ENCODE peak calls at places on chromosome 15, in seven cellular contexts. D is effector memory CD8-positive, alpha-beta T cell; T is cerebellar cortex; H is cardiac muscle cell; P is EH; C is NCI-H460; X is left ventricle myocardium inferior. A is an unnamed sample.

GRCh38 chr15:41823502-41823901 is 4.4 kb upstream of the JMJD7 start:
- DNase-seq in C (no peak), P (no peak), H (no peak), X (no peak), D (no peak), T (no peak), A (no peak)

GRCh38 chr15:29044506-29044905 is 158.7 kb downstream of the APBA2 start:
- DNase-seq in H (no peak), D (no peak), P (peak), T (no peak), X (no peak), C (no peak), A (no peak)

GRCh38 chr15:42036112-42036905 is 15.5 kb upstream of the PLA2G4E start:
- DNase-seq in C (no peak), X (no peak), T (no peak), H (no peak), D (no peak), P (no peak), A (no peak)

GRCh38 chr15:34436126-34436955 is 1.3 kb downstream of the GOLGA8A start:
- DNase-seq in P (peak), D (no peak), H (peak), C (no peak), T (no peak), X (no peak), A (no peak)

GRCh38 chr15:33467816-33468163 is 157.0 kb downstream of the RYR3 start:
- DNase-seq in D (no peak), P (no peak), C (no peak), H (no peak), T (no peak), X (no peak), A (no peak)

GRCh38 chr15:70361891-70362290 is 264.2 kb upstream of the TLE3 start:
- DNase-seq in T (no peak), X (no peak), C (no peak), P (no peak), H (no peak), D (no peak), A (no peak)

GRCh38 chr15:63939531-63940130 is 105.9 kb upstream of the HERC1 start:
- DNase-seq in P (peak), D (peak), H (no peak), C (no peak), T (peak), X (peak), A (no peak)

GRCh38 chr15:39079296-39079834 is 501.5 kb upstream of the THBS1 start:
- DNase-seq in X (no peak), T (peak), H (peak), D (no peak), P (peak), C (no peak), A (no peak)

GRCh38 chr15:58454950-58455401 is 23.2 kb downstream of the LIPC start:
- DNase-seq in X (no peak), C (no peak), P (no peak), T (no peak), H (no peak), D (no peak), A (no peak)

GRCh38 chr15:20349774-20350498 is 191.7 kb downstream of the GOLGA6L6 start:
- DNase-seq in H (no peak), D (no peak), X (no peak), P (no peak), T (no peak), C (no peak), A (no peak)

A was measured in cerebellum.